ENCODE peak calls at places on chromosomes 5 and 9, in seven cellular contexts. One of them, this sample, is unnamed.

GRCh38 chr5:93303291-93303691 is 277.7 kb downstream of the NR2F1-AS1 start:
- DNase-seq in G401: no peak
- DNase-seq in frontal cortex: no peak
- DNase-seq in AG09309: no peak
- DNase-seq in ureter: no peak
- DNase-seq in iris pigment epithelial cell: no peak
- DNase-seq in progenitor cell of endocrine pancreas: no peak
- DNase-seq in this sample: no peak

GRCh38 chr9:117160254-117160653 is 254.6 kb downstream of the ASTN2 start:
- DNase-seq in G401: peak; percentile 57
- DNase-seq in frontal cortex: no peak
- DNase-seq in AG09309: no peak
- DNase-seq in ureter: no peak
- DNase-seq in iris pigment epithelial cell: peak; percentile 16
- DNase-seq in progenitor cell of endocrine pancreas: no peak
- DNase-seq in this sample: no peak

GRCh38 chr9:5326893-5327548 is 12.7 kb downstream of the RLN1 start:
- DNase-seq in G401: no peak
- DNase-seq in frontal cortex: no peak
- DNase-seq in AG09309: no peak
- DNase-seq in ureter: no peak
- DNase-seq in iris pigment epithelial cell: peak; percentile 1
- DNase-seq in progenitor cell of endocrine pancreas: peak; percentile 66
- DNase-seq in this sample: no peak

GRCh38 chr5:172768573-172769323 is 2.2 kb downstream of the DUSP1 start:
- DNase-seq in G401: peak; percentile 53
- DNase-seq in frontal cortex: no peak
- DNase-seq in AG09309: no peak
- DNase-seq in ureter: no peak
- DNase-seq in iris pigment epithelial cell: peak; percentile 68
- DNase-seq in progenitor cell of endocrine pancreas: no peak
- DNase-seq in this sample: no peak

GRCh38 chr9:21624675-21625477 is 142.8 kb upstream of the IFNE start:
- DNase-seq in G401: no peak
- DNase-seq in frontal cortex: no peak
- DNase-seq in AG09309: no peak
- DNase-seq in ureter: no peak
- DNase-seq in iris pigment epithelial cell: no peak
- DNase-seq in progenitor cell of endocrine pancreas: no peak
- DNase-seq in this sample: no peak

GRCh38 chr9:33446507-33447403 is 638 bp downstream of the AQP3 start:
- DNase-seq in G401: peak; percentile 19
- DNase-seq in frontal cortex: peak; percentile 32
- DNase-seq in AG09309: no peak
- DNase-seq in ureter: peak; percentile 70
- DNase-seq in iris pigment epithelial cell: peak; percentile 59
- DNase-seq in progenitor cell of endocrine pancreas: no peak
- DNase-seq in this sample: no peak

GRCh38 chr5:125189451-125190051 is 443.1 kb upstream of the ZNF608 start:
- DNase-seq in G401: no peak
- DNase-seq in frontal cortex: no peak
- DNase-seq in AG09309: no peak
- DNase-seq in ureter: no peak
- DNase-seq in iris pigment epithelial cell: peak; percentile 55
- DNase-seq in progenitor cell of endocrine pancreas: no peak
- DNase-seq in this sample: no peak

GRCh38 chr9:96139592-96140251 is 162.3 kb downstream of the HSD17B3 start:
- DNase-seq in G401: no peak
- DNase-seq in frontal cortex: no peak
- DNase-seq in AG09309: peak; percentile 53
- DNase-seq in ureter: peak; percentile 81
- DNase-seq in iris pigment epithelial cell: peak; percentile 97
- DNase-seq in progenitor cell of endocrine pancreas: no peak
- DNase-seq in this sample: peak; percentile 74

GRCh38 chr5:57824047-57824446 is 341.4 kb upstream of the ACTBL2 start:
- DNase-seq in G401: no peak
- DNase-seq in frontal cortex: no peak
- DNase-seq in AG09309: peak; percentile 46
- DNase-seq in ureter: no peak
- DNase-seq in iris pigment epithelial cell: peak; percentile 92
- DNase-seq in progenitor cell of endocrine pancreas: no peak
- DNase-seq in this sample: no peak

GRCh38 chr9:75147638-75148037 is 59.3 kb downstream of the OSTF1 start:
- DNase-seq in G401: no peak
- DNase-seq in frontal cortex: no peak
- DNase-seq in AG09309: no peak
- DNase-seq in ureter: no peak
- DNase-seq in iris pigment epithelial cell: peak; percentile 21
- DNase-seq in progenitor cell of endocrine pancreas: no peak
- DNase-seq in this sample: no peak

GRCh38 chr5:1105350-1106265 is 6.3 kb downstream of the SLC12A7 start:
- DNase-seq in G401: no peak
- DNase-seq in frontal cortex: no peak
- DNase-seq in AG09309: no peak
- DNase-seq in ureter: no peak
- DNase-seq in iris pigment epithelial cell: no peak
- DNase-seq in progenitor cell of endocrine pancreas: no peak
- DNase-seq in this sample: no peak

GRCh38 chr5:132662925-132663770 is 5.2 kb downstream of the IL13 start:
- DNase-seq in G401: no peak
- DNase-seq in frontal cortex: no peak
- DNase-seq in AG09309: no peak
- DNase-seq in ureter: no peak
- DNase-seq in iris pigment epithelial cell: peak; percentile 35
- DNase-seq in progenitor cell of endocrine pancreas: no peak
- DNase-seq in this sample: no peak

GRCh38 chr9:136539427-136540412 is 6.1 kb downstream of the NOTCH1 start:
- DNase-seq in G401: no peak
- DNase-seq in frontal cortex: peak; percentile 63
- DNase-seq in AG09309: no peak
- DNase-seq in ureter: peak; percentile 94
- DNase-seq in iris pigment epithelial cell: peak; percentile 39
- DNase-seq in progenitor cell of endocrine pancreas: no peak
- DNase-seq in this sample: no peak

GRCh38 chr9:135992486-135993408 is 31.6 kb upstream of the UBAC1 start:
- DNase-seq in G401: no peak
- DNase-seq in frontal cortex: no peak
- DNase-seq in AG09309: peak; percentile 23
- DNase-seq in ureter: peak; percentile 90
- DNase-seq in iris pigment epithelial cell: peak; percentile 89
- DNase-seq in progenitor cell of endocrine pancreas: peak; percentile 59
- DNase-seq in this sample: no peak

GRCh38 chr5:145101246-145101645 is 733.9 kb downstream of the PRELID2 start:
- DNase-seq in G401: no peak
- DNase-seq in frontal cortex: no peak
- DNase-seq in AG09309: no peak
- DNase-seq in ureter: no peak
- DNase-seq in iris pigment epithelial cell: peak; percentile 6
- DNase-seq in progenitor cell of endocrine pancreas: no peak
- DNase-seq in this sample: no peak

GRCh38 chr5:158637039-158637438 is 462.7 kb downstream of the EBF1 start:
- DNase-seq in G401: no peak
- DNase-seq in frontal cortex: no peak
- DNase-seq in AG09309: no peak
- DNase-seq in ureter: no peak
- DNase-seq in iris pigment epithelial cell: no peak
- DNase-seq in progenitor cell of endocrine pancreas: no peak
- DNase-seq in this sample: no peak

GRCh38 chr5:76402251-76402879 is 720 bp upstream of the IQGAP2 start:
- DNase-seq in G401: peak; percentile 26
- DNase-seq in frontal cortex: no peak
- DNase-seq in AG09309: no peak
- DNase-seq in ureter: no peak
- DNase-seq in iris pigment epithelial cell: peak; percentile 34
- DNase-seq in progenitor cell of endocrine pancreas: peak; percentile 12
- DNase-seq in this sample: no peak

GRCh38 chr9:37539634-37540033 is 36.5 kb downstream of the FBXO10 start:
- DNase-seq in G401: no peak
- DNase-seq in frontal cortex: no peak
- DNase-seq in AG09309: no peak
- DNase-seq in ureter: no peak
- DNase-seq in iris pigment epithelial cell: no peak
- DNase-seq in progenitor cell of endocrine pancreas: no peak
- DNase-seq in this sample: no peak

GRCh38 chr9:109238677-109239076 is 71.6 kb upstream of the FRRS1L start:
- DNase-seq in G401: no peak
- DNase-seq in frontal cortex: no peak
- DNase-seq in AG09309: no peak
- DNase-seq in ureter: no peak
- DNase-seq in iris pigment epithelial cell: no peak
- DNase-seq in progenitor cell of endocrine pancreas: no peak
- DNase-seq in this sample: no peak

GRCh38 chr9:125161284-125161918 is 18.1 kb upstream of the SCAI start:
- DNase-seq in G401: no peak
- DNase-seq in frontal cortex: no peak
- DNase-seq in AG09309: no peak
- DNase-seq in ureter: no peak
- DNase-seq in iris pigment epithelial cell: peak; percentile 69
- DNase-seq in progenitor cell of endocrine pancreas: no peak
- DNase-seq in this sample: no peak

GRCh38 chr5:16618138-16618897 is 1.5 kb upstream of the RETREG1 start:
- DNase-seq in G401: no peak
- DNase-seq in frontal cortex: no peak
- DNase-seq in AG09309: no peak
- DNase-seq in ureter: no peak
- DNase-seq in iris pigment epithelial cell: no peak
- DNase-seq in progenitor cell of endocrine pancreas: no peak
- DNase-seq in this sample: no peak

GRCh38 chr5:172444110-172444510 is 10.2 kb downstream of the SH3PXD2B start:
- DNase-seq in G401: no peak
- DNase-seq in frontal cortex: no peak
- DNase-seq in AG09309: no peak
- DNase-seq in ureter: no peak
- DNase-seq in iris pigment epithelial cell: peak; percentile 74
- DNase-seq in progenitor cell of endocrine pancreas: no peak
- DNase-seq in this sample: no peak

GRCh38 chr9:121350993-121351561 is 19.0 kb downstream of the STOM start:
- DNase-seq in G401: peak; percentile 39
- DNase-seq in frontal cortex: no peak
- DNase-seq in AG09309: peak; percentile 84
- DNase-seq in ureter: peak; percentile 77
- DNase-seq in iris pigment epithelial cell: peak; percentile 92
- DNase-seq in progenitor cell of endocrine pancreas: no peak
- DNase-seq in this sample: peak; percentile 95

GRCh38 chr9:72203205-72203803 is 54.1 kb downstream of the GDA start:
- DNase-seq in G401: peak; percentile 20
- DNase-seq in frontal cortex: no peak
- DNase-seq in AG09309: peak; percentile 3
- DNase-seq in ureter: no peak
- DNase-seq in iris pigment epithelial cell: peak; percentile 33
- DNase-seq in progenitor cell of endocrine pancreas: no peak
- DNase-seq in this sample: peak; percentile 47

GRCh38 chr5:3258050-3258449 is 337.6 kb upstream of the IRX1 start:
- DNase-seq in G401: no peak
- DNase-seq in frontal cortex: no peak
- DNase-seq in AG09309: no peak
- DNase-seq in ureter: peak; percentile 19
- DNase-seq in iris pigment epithelial cell: no peak
- DNase-seq in progenitor cell of endocrine pancreas: no peak
- DNase-seq in this sample: no peak

GRCh38 chr5:1948663-1949191 is 66.0 kb upstream of the IRX4 start:
- DNase-seq in G401: peak; percentile 18
- DNase-seq in frontal cortex: no peak
- DNase-seq in AG09309: no peak
- DNase-seq in ureter: no peak
- DNase-seq in iris pigment epithelial cell: no peak
- DNase-seq in progenitor cell of endocrine pancreas: no peak
- DNase-seq in this sample: no peak

GRCh38 chr9:134986957-134987356 is 69.2 kb upstream of the FCN1 start:
- DNase-seq in G401: no peak
- DNase-seq in frontal cortex: no peak
- DNase-seq in AG09309: no peak
- DNase-seq in ureter: no peak
- DNase-seq in iris pigment epithelial cell: no peak
- DNase-seq in progenitor cell of endocrine pancreas: no peak
- DNase-seq in this sample: no peak

GRCh38 chr5:130923543-130924159 is 241.4 kb downstream of the HINT1 start:
- DNase-seq in G401: no peak
- DNase-seq in frontal cortex: no peak
- DNase-seq in AG09309: peak; percentile 5
- DNase-seq in ureter: no peak
- DNase-seq in iris pigment epithelial cell: no peak
- DNase-seq in progenitor cell of endocrine pancreas: no peak
- DNase-seq in this sample: peak; percentile 10

GRCh38 chr5:72938206-72938605 is 17.6 kb upstream of the FCHO2 start:
- DNase-seq in G401: no peak
- DNase-seq in frontal cortex: no peak
- DNase-seq in AG09309: no peak
- DNase-seq in ureter: no peak
- DNase-seq in iris pigment epithelial cell: no peak
- DNase-seq in progenitor cell of endocrine pancreas: no peak
- DNase-seq in this sample: no peak

GRCh38 chr5:72908666-72909065 is 47.2 kb upstream of the FCHO2 start:
- DNase-seq in G401: no peak
- DNase-seq in frontal cortex: no peak
- DNase-seq in AG09309: peak; percentile 16
- DNase-seq in ureter: no peak
- DNase-seq in iris pigment epithelial cell: no peak
- DNase-seq in progenitor cell of endocrine pancreas: no peak
- DNase-seq in this sample: peak; percentile 24

GRCh38 chr5:150848271-150848670 is 1.9 kb downstream of the IRGM start:
- DNase-seq in G401: no peak
- DNase-seq in frontal cortex: no peak
- DNase-seq in AG09309: no peak
- DNase-seq in ureter: no peak
- DNase-seq in iris pigment epithelial cell: no peak
- DNase-seq in progenitor cell of endocrine pancreas: no peak
- DNase-seq in this sample: no peak

GRCh38 chr5:178469011-178469974 is 120.9 kb downstream of the COL23A1 start:
- DNase-seq in G401: no peak
- DNase-seq in frontal cortex: no peak
- DNase-seq in AG09309: no peak
- DNase-seq in ureter: no peak
- DNase-seq in iris pigment epithelial cell: no peak
- DNase-seq in progenitor cell of endocrine pancreas: no peak
- DNase-seq in this sample: no peak

GRCh38 chr9:16246785-16247184 is 623.7 kb downstream of the BNC2 start:
- DNase-seq in G401: no peak
- DNase-seq in frontal cortex: no peak
- DNase-seq in AG09309: no peak
- DNase-seq in ureter: no peak
- DNase-seq in iris pigment epithelial cell: no peak
- DNase-seq in progenitor cell of endocrine pancreas: no peak
- DNase-seq in this sample: no peak

GRCh38 chr9:78149738-78150291 is 86.1 kb upstream of the CEP78 start:
- DNase-seq in G401: no peak
- DNase-seq in frontal cortex: no peak
- DNase-seq in AG09309: no peak
- DNase-seq in ureter: no peak
- DNase-seq in iris pigment epithelial cell: no peak
- DNase-seq in progenitor cell of endocrine pancreas: no peak
- DNase-seq in this sample: no peak

GRCh38 chr5:109455598-109456096 is 45.9 kb upstream of the PJA2 start:
- DNase-seq in G401: peak; percentile 10
- DNase-seq in frontal cortex: no peak
- DNase-seq in AG09309: peak; percentile 93
- DNase-seq in ureter: peak; percentile 80
- DNase-seq in iris pigment epithelial cell: peak; percentile 100
- DNase-seq in progenitor cell of endocrine pancreas: no peak
- DNase-seq in this sample: peak; percentile 80

GRCh38 chr9:132674485-132674884 is 4.2 kb downstream of the GTF3C4 start:
- DNase-seq in G401: no peak
- DNase-seq in frontal cortex: no peak
- DNase-seq in AG09309: no peak
- DNase-seq in ureter: no peak
- DNase-seq in iris pigment epithelial cell: no peak
- DNase-seq in progenitor cell of endocrine pancreas: no peak
- DNase-seq in this sample: no peak

GRCh38 chr9:31078175-31078574 is 1306.3 kb upstream of the ACO1 start:
- DNase-seq in G401: no peak
- DNase-seq in frontal cortex: no peak
- DNase-seq in AG09309: no peak
- DNase-seq in ureter: no peak
- DNase-seq in iris pigment epithelial cell: no peak
- DNase-seq in progenitor cell of endocrine pancreas: no peak
- DNase-seq in this sample: no peak